ENCODE peak calls at places on chromosomes 5 and 9, in six cellular contexts. L is cardiac muscle cell; A is Calu3; G is activated naive CD8-positive, alpha-beta T cell treated with anti-CD3 and anti-CD28 coated beads, Interleukin-2, amount 50 U/mL, for 16 hours; W is naive thymus-derived CD8-positive, alpha-beta T cell; K is T-helper 2 cell. Z is an unnamed sample.

GRCh38 chr9:27335088-27335487 is 38.1 kb upstream of the EQTN start:
- DNase-seq in K (no peak), W (no peak), L (no peak), G (no peak), A (no peak), Z (no peak)

GRCh38 chr9:108562176-108562575 is 293.6 kb downstream of the ACTL7B start:
- DNase-seq in K (no peak), L (no peak), A (no peak), G (no peak), W (no peak), Z (no peak)

GRCh38 chr9:137564134-137564533 is 12.5 kb downstream of the MRPL41 start:
- DNase-seq in A (no peak), L (no peak), G (no peak), W (no peak), K (no peak), Z (no peak)

GRCh38 chr9:137406085-137406773 is 16.7 kb downstream of the EXD3 start:
- DNase-seq in G (no peak), W (no peak), L (no peak), K (no peak), A (no peak), Z (no peak)

GRCh38 chr9:33233659-33234335 is 6.2 kb upstream of the SPINK4 start:
- DNase-seq in W (no peak), G (no peak), A (peak), K (no peak), L (peak), Z (peak)

GRCh38 chr9:27368317-27368985 is 71.5 kb upstream of the EQTN start:
- DNase-seq in G (no peak), A (no peak), K (no peak), W (no peak), L (peak), Z (peak)

GRCh38 chr9:72169185-72169584 is 19.9 kb downstream of the GDA start:
- DNase-seq in K (no peak), G (no peak), L (no peak), A (no peak), W (no peak), Z (no peak)

GRCh38 chr5:151215546-151215880 is 8.4 kb downstream of the CCDC69 start:
- DNase-seq in W (no peak), A (no peak), G (no peak), L (no peak), K (no peak), Z (no peak)

GRCh38 chr5:32163785-32164184 is 10.3 kb downstream of the GOLPH3 start:
- DNase-seq in W (no peak), G (no peak), A (no peak), K (no peak), L (no peak), Z (no peak)

GRCh38 chr5:138903113-138903789 is 28.1 kb upstream of the LRRTM2 start:
- DNase-seq in A (no peak), G (no peak), W (no peak), L (peak), K (no peak), Z (peak)

GRCh38 chr5:171649002-171649401 is 136.6 kb upstream of the SMIM23 start:
- DNase-seq in G (no peak), A (no peak), W (no peak), L (no peak), K (no peak), Z (no peak)

GRCh38 chr5:1104327-1105006 is 7.4 kb downstream of the SLC12A7 start:
- DNase-seq in G (no peak), A (no peak), K (no peak), L (no peak), W (peak), Z (no peak)

GRCh38 chr5:124411089-124411488 is 335.4 kb downstream of the ZNF608 start:
- DNase-seq in K (no peak), G (no peak), W (no peak), L (peak), A (no peak), Z (peak)

GRCh38 chr9:114437401-114437893 is 49.7 kb upstream of the AKNA start:
- DNase-seq in K (no peak), W (no peak), A (no peak), G (no peak), L (peak), Z (no peak)

GRCh38 chr5:53326420-53327153 is 153.8 kb upstream of the FST start:
- DNase-seq in G (no peak), W (no peak), L (peak), A (no peak), K (no peak), Z (no peak)

GRCh38 chr5:170287532-170287931 is 10.0 kb downstream of the LCP2 start:
- DNase-seq in A (no peak), L (peak), W (no peak), G (no peak), K (no peak), Z (peak)

GRCh38 chr5:154285661-154286408 is 95.3 kb downstream of the GALNT10 start:
- DNase-seq in K (no peak), A (peak), W (no peak), L (peak), G (no peak), Z (peak)

GRCh38 chr5:39376293-39376714 is 12.0 kb upstream of the C9 start:
- DNase-seq in W (peak), L (peak), K (no peak), A (peak), G (no peak), Z (peak)

GRCh38 chr5:151222769-151223446 is 984 bp downstream of the CCDC69 start:
- DNase-seq in L (peak), K (peak), W (peak), G (no peak), A (no peak), Z (no peak)

GRCh38 chr5:154740957-154741356 is 14.2 kb upstream of the LARP1 start:
- DNase-seq in W (no peak), K (no peak), L (peak), G (no peak), A (no peak), Z (peak)

GRCh38 chr5:149053027-149053705 is 9.7 kb downstream of the SH3TC2 start:
- DNase-seq in K (no peak), W (no peak), A (no peak), G (no peak), L (no peak), Z (peak)

GRCh38 chr9:116207371-116208111 is 54.0 kb downstream of the PAPPA start:
- DNase-seq in A (no peak), L (peak), W (no peak), K (no peak), G (no peak), Z (no peak)

GRCh38 chr9:69121155-69122085 is 52.7 kb upstream of the TJP2 start:
- DNase-seq in G (no peak), W (peak), A (peak), L (peak), K (no peak), Z (peak)

GRCh38 chr9:68574150-68574549 is 33.5 kb upstream of the TMEM252 start:
- DNase-seq in K (no peak), W (no peak), A (no peak), L (peak), G (no peak), Z (no peak)

GRCh38 chr9:36140086-36141084 is 3.9 kb downstream of the GLIPR2 start:
- DNase-seq in L (no peak), A (no peak), W (peak), G (no peak), K (peak), Z (no peak)

GRCh38 chr9:21174671-21175070 is 8.2 kb upstream of the IFNA21 start:
- DNase-seq in K (no peak), W (no peak), G (no peak), A (no peak), L (no peak), Z (peak)

Z was measured in astrocyte of the spinal cord.